ENCODE peak calls at places on chromosomes 16 and 17, in four cellular contexts. V is A549, C is K562, F is GM12878. S is an unnamed sample.

GRCh38 chr17:49514374-49514738 is 19.3 kb downstream of the NGFR start:
- DNase-seq in V (no peak), F (no peak), C (peak; percentile 61), S (peak; percentile 86)

GRCh38 chr17:21388944-21389343 is 12.8 kb downstream of the KCNJ12 start:
- DNase-seq in F (no peak), V (no peak), C (no peak), S (peak; percentile 51)

GRCh38 chr16:86517652-86518258 is 7.4 kb downstream of the FOXF1 start:
- DNase-seq in V (peak; percentile 63), F (no peak), C (peak; percentile 61), S (peak; percentile 80)

GRCh38 chr16:497258-497657 is 30.3 kb upstream of the CAPN15 start:
- DNase-seq in C (no peak), V (no peak), F (no peak), S (no peak)

GRCh38 chr16:4131621-4132020 is 15.4 kb upstream of the ADCY9 start:
- DNase-seq in V (no peak), C (no peak), F (no peak), S (no peak)

GRCh38 chr17:10745231-10745630 is 15.4 kb upstream of the TMEM220 start:
- DNase-seq in V (no peak), C (no peak), F (no peak), S (no peak)

GRCh38 chr16:48526058-48526957 is 83.7 kb downstream of the N4BP1 start:
- DNase-seq in F (peak; percentile 40), V (peak; percentile 69), C (peak; percentile 28), S (peak; percentile 87)

GRCh38 chr16:10827691-10828341 is 9.2 kb upstream of the TVP23A start:
- DNase-seq in C (no peak), F (no peak), V (no peak), S (no peak)

GRCh38 chr17:6514371-6514770 is 42.0 kb downstream of the PITPNM3 start:
- DNase-seq in F (no peak), V (no peak), C (no peak), S (no peak)

GRCh38 chr16:79839851-79840321 is 239.3 kb upstream of the MAF start:
- DNase-seq in F (no peak), C (no peak), V (no peak), S (no peak)

GRCh38 chr17:79036609-79037008 is 12.6 kb downstream of the C1QTNF1 start:
- DNase-seq in F (no peak), V (peak; percentile 75), C (peak; percentile 1), S (no peak)

GRCh38 chr17:38761612-38762011 is 9.1 kb downstream of the PSMB3 start:
- DNase-seq in F (no peak), V (peak; percentile 81), C (peak; percentile 57), S (peak; percentile 81)

GRCh38 chr16:12503201-12503600 is 300.5 kb downstream of the CPPED1 start:
- DNase-seq in F (no peak), V (no peak), C (no peak), S (no peak)
- TF ChIP-seq JUNB in F (no peak), V (no peak), C (no peak), S (no peak)

GRCh38 chr16:54284319-54284930 is 2.2 kb downstream of the IRX3 start:
- DNase-seq in C (no peak), V (no peak), F (no peak), S (peak; percentile 53)

GRCh38 chr16:54286067-54286329 is 589 bp downstream of the IRX3 start:
- DNase-seq in F (no peak), V (no peak), C (no peak), S (no peak)

GRCh38 chr16:54283735-54284318 is 2.8 kb downstream of the IRX3 start:
- DNase-seq in V (no peak), F (no peak), C (no peak), S (peak; percentile 26)

GRCh38 chr16:54285414-54286066 is 1.0 kb downstream of the IRX3 start:
- DNase-seq in F (no peak), C (no peak), V (peak; percentile 52), S (peak; percentile 59)

GRCh38 chr16:54284931-54285413 is 1.6 kb downstream of the IRX3 start:
- DNase-seq in V (peak; percentile 18), F (no peak), C (no peak), S (peak; percentile 38)
- H3K27ac ChIP-seq in V (peak overlapping the region; percentile 92), F (no peak overlapping the region), C (no peak overlapping the region), S (no peak overlapping the region)

GRCh38 chr17:81569986-81570514 is 17.9 kb upstream of the FAAP100 start:
- DNase-seq in V (no peak), C (no peak), F (no peak), S (no peak)
- TF ChIP-seq JUNB in V (no peak), C (no peak), F (no peak), S (no peak)

DNA sequence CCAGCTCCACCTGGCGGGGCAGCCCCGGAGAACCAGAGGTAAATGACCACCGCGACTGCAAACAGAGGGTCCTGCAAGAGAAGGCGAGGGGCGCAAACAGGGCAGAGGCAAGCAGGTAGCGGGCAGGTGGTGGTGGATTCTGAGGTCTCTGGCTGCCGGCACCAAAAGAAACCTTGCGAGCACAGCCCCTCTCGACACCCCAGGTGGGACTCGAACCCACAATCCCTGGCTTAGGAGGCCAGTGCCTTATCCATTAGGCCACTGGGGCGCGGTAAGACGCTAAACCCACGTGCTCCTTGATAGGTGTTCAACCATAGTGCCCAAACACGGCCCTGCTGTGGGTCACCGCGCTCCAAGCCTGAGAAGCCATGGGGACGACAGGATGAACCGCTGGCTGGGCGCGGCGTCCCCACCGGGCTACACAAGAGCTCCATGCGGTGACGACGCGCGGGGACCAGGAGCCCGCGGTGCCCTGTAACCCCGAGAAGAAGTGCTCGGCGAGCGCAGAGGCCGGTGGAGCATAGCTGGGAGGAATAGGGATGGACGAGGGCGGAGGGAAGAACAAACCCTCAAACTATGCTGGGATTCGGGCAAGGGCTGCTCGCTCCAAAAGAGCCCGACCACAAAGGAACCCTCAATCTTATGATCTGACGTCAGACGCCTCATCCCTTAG is 12.4 kb downstream of the ATP5PD start:
- DNase-seq in F (peak; percentile 88), C (peak; percentile 72), V (peak; percentile 97), S (peak; percentile 92)
- H3K27ac ChIP-seq in F (peak overlapping the region; percentile 72), C (peak overlapping the region; percentile 96), V (peak overlapping the region; percentile 97), S (peak overlapping the region; percentile 90)

DNA sequence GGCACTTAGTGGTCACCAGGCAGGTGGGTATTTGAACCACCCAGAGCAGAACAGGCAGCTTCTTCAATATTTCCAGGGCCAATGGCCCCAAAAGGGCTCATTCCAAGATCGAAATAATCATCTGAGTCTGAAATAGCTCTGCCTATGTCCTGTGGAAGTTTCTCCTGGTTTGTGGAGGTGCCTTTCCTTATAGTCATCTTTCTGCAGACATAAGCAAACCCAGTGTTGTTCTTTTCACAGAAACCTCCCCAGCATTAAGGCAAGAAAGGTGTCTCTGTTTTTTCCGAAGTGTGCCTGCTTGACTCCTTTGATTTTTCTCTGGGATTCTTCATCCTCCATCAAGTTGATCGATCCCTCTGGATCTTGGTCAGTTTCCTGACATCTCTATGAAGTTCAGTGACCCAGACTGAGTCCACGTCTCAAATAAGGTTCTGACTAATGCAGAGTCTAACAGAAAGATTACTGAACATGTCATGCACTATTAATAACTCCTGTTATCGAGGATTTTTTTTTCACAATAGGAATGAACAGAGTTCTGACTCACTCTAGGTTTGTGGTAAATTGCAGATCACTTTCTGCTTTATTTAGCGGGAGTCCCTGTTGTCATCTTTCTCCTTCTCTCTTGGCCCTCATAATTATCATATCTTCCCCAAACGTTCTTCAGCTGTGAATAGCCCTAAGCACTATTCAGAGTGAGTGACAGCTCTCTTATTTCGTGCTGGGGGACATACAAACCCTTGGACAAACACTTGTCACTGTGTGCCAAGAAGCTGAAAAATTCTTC is 1.5 kb downstream of the LRRC3C start:
- DNase-seq in C (no peak), F (no peak), V (peak; percentile 62), S (no peak)
- TF ChIP-seq JUNB in C (no peak), F (peak; percentile 89), V (peak; percentile 50), S (no peak)

S was measured in GM23338.